ENCODE peak calls at places on chromosomes 16 and 17, in six cellular contexts. One of them, this sample, is unnamed.

GRCh38 chr17:59406808-59407381 is 75.4 kb downstream of the YPEL2 start:
- DNase-seq in B cell: no peak
- DNase-seq in stimulated activated CD4-positive, alpha-beta T cell treated with anti-CD3 and anti-CD28 coated beads, Interleukin-12 subunit alpha, Interleukin-12 subunit beta, amount 100 ng/mL, for 24 hours: no peak
- DNase-seq in HL-60: no peak
- DNase-seq in AG09309: no peak
- DNase-seq in stimulated activated CD8-positive, alpha-beta memory T cell treated with anti-CD3 and anti-CD28 coated beads, Interleukin-12 subunit alpha, Interleukin-12 subunit beta, amount 100 ng/mL, for 1 hour: no peak
- DNase-seq in this sample: peak; percentile 26

GRCh38 chr17:79476074-79476473 is 134.8 kb downstream of the RBFOX3 start:
- DNase-seq in B cell: no peak
- DNase-seq in stimulated activated CD4-positive, alpha-beta T cell treated with anti-CD3 and anti-CD28 coated beads, Interleukin-12 subunit alpha, Interleukin-12 subunit beta, amount 100 ng/mL, for 24 hours: no peak
- DNase-seq in HL-60: no peak
- DNase-seq in AG09309: no peak
- DNase-seq in stimulated activated CD8-positive, alpha-beta memory T cell treated with anti-CD3 and anti-CD28 coated beads, Interleukin-12 subunit alpha, Interleukin-12 subunit beta, amount 100 ng/mL, for 1 hour: no peak
- DNase-seq in this sample: no peak

GRCh38 chr17:71427801-71428200 is 693.0 kb upstream of the SOX9 start:
- DNase-seq in B cell: no peak
- DNase-seq in stimulated activated CD4-positive, alpha-beta T cell treated with anti-CD3 and anti-CD28 coated beads, Interleukin-12 subunit alpha, Interleukin-12 subunit beta, amount 100 ng/mL, for 24 hours: no peak
- DNase-seq in HL-60: no peak
- DNase-seq in AG09309: no peak
- DNase-seq in stimulated activated CD8-positive, alpha-beta memory T cell treated with anti-CD3 and anti-CD28 coated beads, Interleukin-12 subunit alpha, Interleukin-12 subunit beta, amount 100 ng/mL, for 1 hour: no peak
- DNase-seq in this sample: no peak

GRCh38 chr17:50176559-50177471 is 11.0 kb downstream of the SGCA start:
- DNase-seq in B cell: no peak
- DNase-seq in stimulated activated CD4-positive, alpha-beta T cell treated with anti-CD3 and anti-CD28 coated beads, Interleukin-12 subunit alpha, Interleukin-12 subunit beta, amount 100 ng/mL, for 24 hours: no peak
- DNase-seq in HL-60: no peak
- DNase-seq in AG09309: no peak
- DNase-seq in stimulated activated CD8-positive, alpha-beta memory T cell treated with anti-CD3 and anti-CD28 coated beads, Interleukin-12 subunit alpha, Interleukin-12 subunit beta, amount 100 ng/mL, for 1 hour: no peak
- DNase-seq in this sample: no peak

GRCh38 chr16:23948949-23949392 is 113.2 kb downstream of the PRKCB start:
- DNase-seq in B cell: no peak
- DNase-seq in stimulated activated CD4-positive, alpha-beta T cell treated with anti-CD3 and anti-CD28 coated beads, Interleukin-12 subunit alpha, Interleukin-12 subunit beta, amount 100 ng/mL, for 24 hours: no peak
- DNase-seq in HL-60: no peak
- DNase-seq in AG09309: no peak
- DNase-seq in stimulated activated CD8-positive, alpha-beta memory T cell treated with anti-CD3 and anti-CD28 coated beads, Interleukin-12 subunit alpha, Interleukin-12 subunit beta, amount 100 ng/mL, for 1 hour: peak; percentile 35
- DNase-seq in this sample: no peak

GRCh38 chr17:6567528-6568185 is 11.3 kb upstream of the PITPNM3 start:
- DNase-seq in B cell: no peak
- DNase-seq in stimulated activated CD4-positive, alpha-beta T cell treated with anti-CD3 and anti-CD28 coated beads, Interleukin-12 subunit alpha, Interleukin-12 subunit beta, amount 100 ng/mL, for 24 hours: no peak
- DNase-seq in HL-60: no peak
- DNase-seq in AG09309: no peak
- DNase-seq in stimulated activated CD8-positive, alpha-beta memory T cell treated with anti-CD3 and anti-CD28 coated beads, Interleukin-12 subunit alpha, Interleukin-12 subunit beta, amount 100 ng/mL, for 1 hour: no peak
- DNase-seq in this sample: no peak

GRCh38 chr17:81551458-81552243 is 502 bp downstream of the FAAP100 start:
- DNase-seq in B cell: no peak
- DNase-seq in stimulated activated CD4-positive, alpha-beta T cell treated with anti-CD3 and anti-CD28 coated beads, Interleukin-12 subunit alpha, Interleukin-12 subunit beta, amount 100 ng/mL, for 24 hours: no peak
- DNase-seq in HL-60: peak; percentile 34
- DNase-seq in AG09309: no peak
- DNase-seq in stimulated activated CD8-positive, alpha-beta memory T cell treated with anti-CD3 and anti-CD28 coated beads, Interleukin-12 subunit alpha, Interleukin-12 subunit beta, amount 100 ng/mL, for 1 hour: no peak
- DNase-seq in this sample: no peak

GRCh38 chr17:34171245-34171818 is 83.8 kb upstream of the CCL2 start:
- DNase-seq in B cell: peak; percentile 55
- DNase-seq in stimulated activated CD4-positive, alpha-beta T cell treated with anti-CD3 and anti-CD28 coated beads, Interleukin-12 subunit alpha, Interleukin-12 subunit beta, amount 100 ng/mL, for 24 hours: peak; percentile 33
- DNase-seq in HL-60: peak; percentile 31
- DNase-seq in AG09309: peak; percentile 8
- DNase-seq in stimulated activated CD8-positive, alpha-beta memory T cell treated with anti-CD3 and anti-CD28 coated beads, Interleukin-12 subunit alpha, Interleukin-12 subunit beta, amount 100 ng/mL, for 1 hour: peak; percentile 33
- DNase-seq in this sample: no peak

GRCh38 chr17:7971651-7972050 is 30.8 kb upstream of the GUCY2D start:
- DNase-seq in B cell: no peak
- DNase-seq in stimulated activated CD4-positive, alpha-beta T cell treated with anti-CD3 and anti-CD28 coated beads, Interleukin-12 subunit alpha, Interleukin-12 subunit beta, amount 100 ng/mL, for 24 hours: no peak
- DNase-seq in HL-60: no peak
- DNase-seq in AG09309: no peak
- DNase-seq in stimulated activated CD8-positive, alpha-beta memory T cell treated with anti-CD3 and anti-CD28 coated beads, Interleukin-12 subunit alpha, Interleukin-12 subunit beta, amount 100 ng/mL, for 1 hour: no peak
- DNase-seq in this sample: no peak

GRCh38 chr17:81367171-81367570 is 28.1 kb upstream of the BAHCC1 start:
- DNase-seq in B cell: no peak
- DNase-seq in stimulated activated CD4-positive, alpha-beta T cell treated with anti-CD3 and anti-CD28 coated beads, Interleukin-12 subunit alpha, Interleukin-12 subunit beta, amount 100 ng/mL, for 24 hours: no peak
- DNase-seq in HL-60: no peak
- DNase-seq in AG09309: no peak
- DNase-seq in stimulated activated CD8-positive, alpha-beta memory T cell treated with anti-CD3 and anti-CD28 coated beads, Interleukin-12 subunit alpha, Interleukin-12 subunit beta, amount 100 ng/mL, for 1 hour: no peak
- DNase-seq in this sample: no peak

GRCh38 chr17:69819316-69820087 is 255.5 kb upstream of the KCNJ16 start:
- DNase-seq in B cell: no peak
- DNase-seq in stimulated activated CD4-positive, alpha-beta T cell treated with anti-CD3 and anti-CD28 coated beads, Interleukin-12 subunit alpha, Interleukin-12 subunit beta, amount 100 ng/mL, for 24 hours: no peak
- DNase-seq in HL-60: no peak
- DNase-seq in AG09309: no peak
- DNase-seq in stimulated activated CD8-positive, alpha-beta memory T cell treated with anti-CD3 and anti-CD28 coated beads, Interleukin-12 subunit alpha, Interleukin-12 subunit beta, amount 100 ng/mL, for 1 hour: no peak
- DNase-seq in this sample: no peak

GRCh38 chr16:85455534-85455933 is 157.6 kb upstream of the GSE1 start:
- DNase-seq in B cell: no peak
- DNase-seq in stimulated activated CD4-positive, alpha-beta T cell treated with anti-CD3 and anti-CD28 coated beads, Interleukin-12 subunit alpha, Interleukin-12 subunit beta, amount 100 ng/mL, for 24 hours: no peak
- DNase-seq in HL-60: no peak
- DNase-seq in AG09309: no peak
- DNase-seq in stimulated activated CD8-positive, alpha-beta memory T cell treated with anti-CD3 and anti-CD28 coated beads, Interleukin-12 subunit alpha, Interleukin-12 subunit beta, amount 100 ng/mL, for 1 hour: no peak
- DNase-seq in this sample: no peak

GRCh38 chr17:68197091-68197996 is 50.5 kb upstream of the AMZ2 start:
- DNase-seq in B cell: peak; percentile 79
- DNase-seq in stimulated activated CD4-positive, alpha-beta T cell treated with anti-CD3 and anti-CD28 coated beads, Interleukin-12 subunit alpha, Interleukin-12 subunit beta, amount 100 ng/mL, for 24 hours: no peak
- DNase-seq in HL-60: no peak
- DNase-seq in AG09309: no peak
- DNase-seq in stimulated activated CD8-positive, alpha-beta memory T cell treated with anti-CD3 and anti-CD28 coated beads, Interleukin-12 subunit alpha, Interleukin-12 subunit beta, amount 100 ng/mL, for 1 hour: no peak
- DNase-seq in this sample: no peak

GRCh38 chr17:57832711-57833596 is 16.9 kb downstream of the MRPS23 start:
- DNase-seq in B cell: peak; percentile 58
- DNase-seq in stimulated activated CD4-positive, alpha-beta T cell treated with anti-CD3 and anti-CD28 coated beads, Interleukin-12 subunit alpha, Interleukin-12 subunit beta, amount 100 ng/mL, for 24 hours: peak; percentile 65
- DNase-seq in HL-60: peak; percentile 70
- DNase-seq in AG09309: no peak
- DNase-seq in stimulated activated CD8-positive, alpha-beta memory T cell treated with anti-CD3 and anti-CD28 coated beads, Interleukin-12 subunit alpha, Interleukin-12 subunit beta, amount 100 ng/mL, for 1 hour: peak; percentile 58
- DNase-seq in this sample: peak; percentile 30

GRCh38 chr16:12009462-12009861 is 32.9 kb downstream of the SNX29 start:
- DNase-seq in B cell: no peak
- DNase-seq in stimulated activated CD4-positive, alpha-beta T cell treated with anti-CD3 and anti-CD28 coated beads, Interleukin-12 subunit alpha, Interleukin-12 subunit beta, amount 100 ng/mL, for 24 hours: no peak
- DNase-seq in HL-60: no peak
- DNase-seq in AG09309: no peak
- DNase-seq in stimulated activated CD8-positive, alpha-beta memory T cell treated with anti-CD3 and anti-CD28 coated beads, Interleukin-12 subunit alpha, Interleukin-12 subunit beta, amount 100 ng/mL, for 1 hour: no peak
- DNase-seq in this sample: no peak

GRCh38 chr17:75731716-75732498 is 10.6 kb downstream of the ITGB4 start:
- DNase-seq in B cell: no peak
- DNase-seq in stimulated activated CD4-positive, alpha-beta T cell treated with anti-CD3 and anti-CD28 coated beads, Interleukin-12 subunit alpha, Interleukin-12 subunit beta, amount 100 ng/mL, for 24 hours: no peak
- DNase-seq in HL-60: no peak
- DNase-seq in AG09309: no peak
- DNase-seq in stimulated activated CD8-positive, alpha-beta memory T cell treated with anti-CD3 and anti-CD28 coated beads, Interleukin-12 subunit alpha, Interleukin-12 subunit beta, amount 100 ng/mL, for 1 hour: no peak
- DNase-seq in this sample: no peak

GRCh38 chr16:4624827-4625616 is 396 bp downstream of the MGRN1 start:
- DNase-seq in B cell: peak; percentile 88
- DNase-seq in stimulated activated CD4-positive, alpha-beta T cell treated with anti-CD3 and anti-CD28 coated beads, Interleukin-12 subunit alpha, Interleukin-12 subunit beta, amount 100 ng/mL, for 24 hours: peak; percentile 74
- DNase-seq in HL-60: peak; percentile 37
- DNase-seq in AG09309: no peak
- DNase-seq in stimulated activated CD8-positive, alpha-beta memory T cell treated with anti-CD3 and anti-CD28 coated beads, Interleukin-12 subunit alpha, Interleukin-12 subunit beta, amount 100 ng/mL, for 1 hour: peak; percentile 46
- DNase-seq in this sample: peak; percentile 8

GRCh38 chr17:15298176-15298575 is 33.0 kb upstream of the PMP22 start:
- DNase-seq in B cell: no peak
- DNase-seq in stimulated activated CD4-positive, alpha-beta T cell treated with anti-CD3 and anti-CD28 coated beads, Interleukin-12 subunit alpha, Interleukin-12 subunit beta, amount 100 ng/mL, for 24 hours: no peak
- DNase-seq in HL-60: no peak
- DNase-seq in AG09309: no peak
- DNase-seq in stimulated activated CD8-positive, alpha-beta memory T cell treated with anti-CD3 and anti-CD28 coated beads, Interleukin-12 subunit alpha, Interleukin-12 subunit beta, amount 100 ng/mL, for 1 hour: no peak
- DNase-seq in this sample: no peak